ENCODE peak calls at places on chromosomes 13 and 19, in five cellular contexts. T, W, Y, F and O are unnamed samples.

GRCh38 chr19:3818479-3818878 is 32.3 kb upstream of the MATK start:
- DNase-seq in T (no peak), W (no peak), Y (no peak), F (no peak), O (no peak)

GRCh38 chr13:40789275-40790231 is at the start of gene SLC25A15:
- DNase-seq in T (peak; percentile 71), W (peak; percentile 85), Y (peak; percentile 84), F (peak; percentile 75), O (peak; percentile 90)

GRCh38 chr13:22114630-22115311 is 443.9 kb downstream of the FGF9 start:
- DNase-seq in T (no peak), W (no peak), Y (no peak), F (no peak), O (peak; percentile 60)

GRCh38 chr19:10424011-10424637 is 3.8 kb downstream of the PDE4A start:
- DNase-seq in T (peak; percentile 89), W (peak; percentile 77), Y (peak; percentile 88), F (peak; percentile 70), O (peak; percentile 88)

GRCh38 chr19:34269968-34270621 is 15.7 kb downstream of the GARRE1 start:
- DNase-seq in T (peak; percentile 55), W (peak; percentile 43), Y (peak; percentile 57), F (peak; percentile 80), O (peak; percentile 77)

GRCh38 chr13:77980592-77980991 is 62.0 kb upstream of the EDNRB start:
- DNase-seq in T (no peak), W (no peak), Y (no peak), F (no peak), O (no peak)

GRCh38 chr19:13707901-13708300 is 56.4 kb upstream of the MRI1 start:
- DNase-seq in T (no peak), W (no peak), Y (no peak), F (no peak), O (no peak)

GRCh38 chr19:6362351-6362801 is 1.0 kb downstream of the CLPP start:
- DNase-seq in T (no peak), W (no peak), Y (no peak), F (peak; percentile 41), O (no peak)

GRCh38 chr19:6066661-6067646 is 43.3 kb downstream of the RFX2 start:
- DNase-seq in T (peak; percentile 79), W (peak; percentile 93), Y (peak; percentile 91), F (peak; percentile 49), O (peak; percentile 95)

GRCh38 chr13:75393839-75394238 is 88.1 kb downstream of the TBC1D4 start:
- DNase-seq in T (no peak), W (no peak), Y (no peak), F (no peak), O (no peak)

GRCh38 chr19:43913383-43913782 is 21.7 kb downstream of the ZNF45 start:
- DNase-seq in T (no peak), W (no peak), Y (no peak), F (no peak), O (no peak)

GRCh38 chr19:6424190-6424938 is at the start of gene KHSRP:
- DNase-seq in T (no peak), W (no peak), Y (peak; percentile 34), F (no peak), O (no peak)

GRCh38 chr19:43774103-43774939 is 6.5 kb downstream of the KCNN4 start:
- DNase-seq in T (peak; percentile 87), W (peak; percentile 68), Y (peak; percentile 65), F (no peak), O (peak; percentile 76)

GRCh38 chr19:13537454-13537853 is 31.2 kb upstream of the CACNA1A start:
- DNase-seq in T (peak; percentile 64), W (no peak), Y (no peak), F (no peak), O (no peak)

GRCh38 chr13:23714672-23715071 is 144.5 kb downstream of the TNFRSF19 start:
- DNase-seq in T (no peak), W (no peak), Y (no peak), F (no peak), O (no peak)

GRCh38 chr13:21074601-21075302 is 13.4 kb upstream of the LATS2 start:
- DNase-seq in T (no peak), W (peak; percentile 49), Y (no peak), F (no peak), O (no peak)

GRCh38 chr13:72693832-72694231 is 33.6 kb downstream of the MZT1 start:
- DNase-seq in T (no peak), W (no peak), Y (no peak), F (no peak), O (no peak)

GRCh38 chr19:10975374-10976036 is 14.7 kb downstream of the SMARCA4 start:
- DNase-seq in T (no peak), W (peak; percentile 62), Y (peak; percentile 53), F (no peak), O (no peak)

GRCh38 chr13:19782049-19782726 is 557 bp downstream of the PSPC1 start:
- DNase-seq in T (no peak), W (peak; percentile 59), Y (peak; percentile 60), F (peak; percentile 49), O (peak; percentile 80)

GRCh38 chr19:37304190-37304883 is 66.6 kb upstream of the ZNF527 start:
- DNase-seq in T (peak; percentile 76), W (peak; percentile 68), Y (peak; percentile 75), F (no peak), O (peak; percentile 46)

GRCh38 chr19:1132625-1133383 is 29.0 kb downstream of the GPX4 start:
- DNase-seq in T (no peak), W (no peak), Y (no peak), F (peak; percentile 30), O (peak; percentile 66)

GRCh38 chr13:27830010-27830409 is 37.7 kb downstream of the GSX1 start:
- DNase-seq in T (peak; percentile 81), W (peak; percentile 38), Y (peak; percentile 48), F (peak; percentile 50), O (peak; percentile 71)

GRCh38 chr19:22286151-22286810 is at the start of gene ZNF729:
- DNase-seq in T (no peak), W (no peak), Y (no peak), F (no peak), O (no peak)

GRCh38 chr13:94033830-94034642 is 445.4 kb downstream of the DCT start:
- DNase-seq in T (no peak), W (no peak), Y (no peak), F (no peak), O (no peak)
- H3K4me1 ChIP-seq in T (peaks cover 2% of the 10 kb centered on the region), W (peaks cover 15% of the 10 kb centered on the region), Y (no peaks in the 10 kb centered on the region), F (no peaks in the 10 kb centered on the region), O (no peaks in the 10 kb centered on the region)

GRCh38 chr19:17861542-17862402 is 2.1 kb downstream of the RPL18A start:
- DNase-seq in T (no peak), W (no peak), Y (no peak), F (no peak), O (no peak)

GRCh38 chr19:17865364-17866311 is 5.9 kb downstream of the RPL18A start:
- DNase-seq in T (no peak), W (no peak), Y (no peak), F (no peak), O (no peak)

GRCh38 chr19:17862711-17863519 is 3.2 kb downstream of the RPL18A start:
- DNase-seq in T (no peak), W (no peak), Y (no peak), F (peak; percentile 34), O (no peak)

GRCh38 chr19:17860993-17861360 is 1.3 kb downstream of the RPL18A start:
- DNase-seq in T (no peak), W (no peak), Y (no peak), F (no peak), O (no peak)

GRCh38 chr19:17863520-17864182 is 3.9 kb downstream of the RPL18A start:
- DNase-seq in T (no peak), W (no peak), Y (no peak), F (no peak), O (no peak)
- H3K27ac ChIP-seq in T (no peak overlapping the region), W (peak overlapping the region; percentile 50), Y (no peak overlapping the region), F (no peak overlapping the region), O (peak overlapping the region; percentile 31)

DNA sequence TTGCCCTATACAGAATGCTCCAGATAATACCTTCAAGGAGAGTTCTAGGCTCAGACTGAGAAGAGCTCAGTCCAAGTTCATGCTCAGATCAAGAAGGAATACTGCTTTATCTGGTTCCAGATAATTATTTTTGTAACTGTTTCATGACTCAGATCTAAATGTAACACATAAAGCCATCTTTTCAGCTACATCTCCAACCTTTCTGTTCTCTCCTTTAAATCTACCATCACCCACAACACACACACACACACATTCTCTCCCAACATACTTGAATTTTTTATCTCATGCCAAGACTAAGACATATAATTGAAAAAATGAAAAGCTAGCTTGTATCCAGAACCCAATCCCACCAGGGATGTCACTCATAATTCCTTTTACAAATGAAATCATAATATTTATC is 7.6 kb downstream of the KATNAL1 start:
- DNase-seq in T (no peak), W (no peak), Y (no peak), F (no peak), O (no peak)
- H3K4me1 ChIP-seq in T (no peaks in the 10 kb centered on the region), W (peaks cover 36% of the 10 kb centered on the region), Y (peaks cover 33% of the 10 kb centered on the region), F (no peaks in the 10 kb centered on the region), O (peaks cover 4% of the 10 kb centered on the region)

GRCh38 chr19:50050406-50051223 is 24.8 kb downstream of the ZNF473 start:
- DNase-seq in T (no peak), W (peak; percentile 85), Y (peak; percentile 82), F (peak; percentile 85), O (peak; percentile 92)
- H3K27ac ChIP-seq in T (no peak overlapping the region), W (peak overlapping the region; percentile 65), Y (no peak overlapping the region), F (peak overlapping the region; percentile 70), O (peak overlapping the region; percentile 57)

GRCh38 chr13:93865235-93865634 is 614.2 kb downstream of the DCT start:
- DNase-seq in T (no peak), W (no peak), Y (no peak), F (no peak), O (no peak)
- H3K4me1 ChIP-seq in T (no peaks in the 10 kb centered on the region), W (no peaks in the 10 kb centered on the region), Y (no peaks in the 10 kb centered on the region), F (no peaks in the 10 kb centered on the region), O (no peaks in the 10 kb centered on the region)

DNA sequence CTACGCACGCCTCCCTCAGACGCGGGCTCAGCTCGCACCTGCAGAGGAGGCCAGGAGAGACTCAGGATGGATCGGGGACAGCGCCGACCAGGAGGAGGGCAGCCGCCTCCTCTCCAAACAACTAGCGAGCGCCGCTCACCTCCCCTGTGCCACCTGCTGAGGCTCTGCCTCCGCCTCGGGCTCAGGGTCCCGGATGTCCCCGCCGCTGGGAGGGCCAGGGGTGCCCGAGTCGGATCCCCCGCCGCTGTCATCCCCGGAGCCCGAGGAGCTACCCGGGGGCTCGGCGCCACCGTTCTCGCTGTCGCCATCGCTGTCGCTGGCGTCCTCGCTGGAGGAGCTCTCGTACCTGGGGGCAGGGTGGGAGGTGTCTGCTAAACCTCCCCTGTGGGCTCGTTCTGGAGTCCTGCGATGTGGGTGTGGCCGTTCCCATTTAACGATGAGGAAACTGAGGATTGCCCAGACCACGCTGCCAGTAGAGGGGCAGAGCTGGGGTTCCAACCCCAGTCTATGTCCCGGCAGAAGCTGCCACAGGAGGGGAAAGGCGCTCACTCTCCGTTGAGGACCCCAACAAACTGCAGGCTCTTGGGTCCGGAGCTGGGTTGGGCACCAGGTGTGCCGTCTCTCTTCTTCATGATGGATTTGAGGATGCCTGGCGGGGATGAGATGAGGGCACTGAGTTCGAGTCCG is 9.1 kb downstream of the KANK3 start:
- DNase-seq in T (peak; percentile 66), W (no peak), Y (no peak), F (no peak), O (no peak)
- H3K27ac ChIP-seq in T (no peak overlapping the region), W (peak overlapping the region; percentile 80), Y (peak overlapping the region; percentile 46), F (no peak overlapping the region), O (no peak overlapping the region)

GRCh38 chr19:16618248-16618647 is 9.8 kb downstream of the MED26 start:
- DNase-seq in T (no peak), W (no peak), Y (no peak), F (no peak), O (no peak)
- H3K4me1 ChIP-seq in T (peaks cover 3% of the 10 kb centered on the region), W (peaks cover 94% of the 10 kb centered on the region), Y (peaks cover 56% of the 10 kb centered on the region), F (no peaks in the 10 kb centered on the region), O (peaks cover 54% of the 10 kb centered on the region)